ENCODE peak calls at places on chromosomes 4 and X, in four cellular contexts. One of them, this sample, is unnamed.
A peak's percentile ranks its signal among the peaks of the same experiment; 100 is the strongest.

GRCh38 chr4:41991916-41992767 is 1.8 kb downstream of the SLC30A9 start:
- DNase-seq in H1: no peak
- DNase-seq in PC-3: peak; percentile 80
- DNase-seq in SK-N-SH: no peak
- DNase-seq in this sample: no peak

GRCh38 chr4:173752610-173753009 is 222.6 kb upstream of the HAND2 start:
- DNase-seq in H1: peak; percentile 89
- DNase-seq in PC-3: peak; percentile 28
- DNase-seq in SK-N-SH: no peak
- DNase-seq in this sample: peak; percentile 73

GRCh38 chr4:109873791-109874514 is 26.0 kb downstream of the LRIT3 start:
- DNase-seq in SK-N-SH: no peak
- DNase-seq in H1: no peak
- DNase-seq in PC-3: peak; percentile 58
- DNase-seq in this sample: no peak

GRCh38 chr4:128353791-128354190 is 66.2 kb upstream of the PGRMC2 start:
- DNase-seq in PC-3: peak; percentile 26
- DNase-seq in H1: no peak
- DNase-seq in SK-N-SH: no peak
- DNase-seq in this sample: no peak

GRCh38 chr4:185254434-185254833 is 45.0 kb downstream of the SNX25 start:
- DNase-seq in PC-3: no peak
- DNase-seq in SK-N-SH: no peak
- DNase-seq in H1: no peak
- DNase-seq in this sample: no peak

GRCh38 chr4:99205104-99205979 is 13.7 kb downstream of the ADH6 start:
- DNase-seq in SK-N-SH: no peak
- DNase-seq in PC-3: no peak
- DNase-seq in H1: no peak
- DNase-seq in this sample: peak; percentile 3

GRCh38 chr4:77927991-77928925 is 65.6 kb downstream of the MRPL1 start:
- DNase-seq in H1: no peak
- DNase-seq in SK-N-SH: no peak
- DNase-seq in PC-3: peak; percentile 32
- DNase-seq in this sample: no peak

GRCh38 chr4:5988086-5988845 is 30.0 kb downstream of the C4orf50 start:
- DNase-seq in H1: no peak
- DNase-seq in PC-3: no peak
- DNase-seq in SK-N-SH: no peak
- DNase-seq in this sample: no peak

GRCh38 chr4:19971829-19972228 is 279.9 kb upstream of the SLIT2 start:
- DNase-seq in PC-3: peak; percentile 70
- DNase-seq in H1: no peak
- DNase-seq in SK-N-SH: no peak
- DNase-seq in this sample: no peak

GRCh38 chr4:168515222-168516011 is 18.6 kb downstream of the PALLD start:
- DNase-seq in SK-N-SH: no peak
- DNase-seq in PC-3: no peak
- DNase-seq in H1: no peak
- DNase-seq in this sample: no peak

GRCh38 chrX:69038188-69038587 is 127.1 kb downstream of the PJA1 start:
- DNase-seq in PC-3: no peak
- DNase-seq in H1: no peak
- DNase-seq in SK-N-SH: no peak
- DNase-seq in this sample: no peak

GRCh38 chr4:151226004-151226932 is 50.7 kb upstream of the PRSS48 start:
- DNase-seq in H1: no peak
- DNase-seq in PC-3: peak; percentile 80
- DNase-seq in SK-N-SH: no peak
- DNase-seq in this sample: no peak

GRCh38 chr4:110487873-110488272 is 11.9 kb downstream of the ENPEP start:
- DNase-seq in SK-N-SH: no peak
- DNase-seq in H1: no peak
- DNase-seq in PC-3: peak; percentile 19
- DNase-seq in this sample: no peak

GRCh38 chrX:39396358-39396995 is 595.2 kb downstream of the MID1IP1 start:
- DNase-seq in H1: no peak
- DNase-seq in PC-3: no peak
- DNase-seq in SK-N-SH: no peak
- DNase-seq in this sample: peak; percentile 16

GRCh38 chrX:65608021-65608420 is 59.4 kb upstream of the MSN start:
- DNase-seq in SK-N-SH: no peak
- DNase-seq in PC-3: no peak
- DNase-seq in H1: no peak
- DNase-seq in this sample: no peak

GRCh38 chrX:132463411-132463810 is 25.4 kb downstream of the MBNL3 start:
- DNase-seq in H1: peak; percentile 47
- DNase-seq in PC-3: peak; percentile 73
- DNase-seq in SK-N-SH: peak; percentile 6
- DNase-seq in this sample: peak; percentile 43

GRCh38 chr4:87478732-87479250 is 50.4 kb downstream of the SPARCL1 start:
- DNase-seq in SK-N-SH: no peak
- DNase-seq in PC-3: no peak
- DNase-seq in H1: no peak
- DNase-seq in this sample: no peak

GRCh38 chrX:109974906-109975655 is 27.8 kb upstream of the TMEM164 start:
- DNase-seq in H1: no peak
- DNase-seq in SK-N-SH: no peak
- DNase-seq in PC-3: peak; percentile 3
- DNase-seq in this sample: no peak
- H3K9ac ChIP-seq in H1: no peak overlapping the region
- H3K9ac ChIP-seq in SK-N-SH: no peak overlapping the region
- H3K9ac ChIP-seq in PC-3: no peak overlapping the region
- H3K9ac ChIP-seq in this sample: no peak overlapping the region

GRCh38 chr4:146522862-146523205 is 1.1 kb upstream of the SLC10A7 start:
- DNase-seq in SK-N-SH: no peak
- DNase-seq in H1: no peak
- DNase-seq in PC-3: peak; percentile 24
- DNase-seq in this sample: no peak

GRCh38 chr4:146521543-146522097 is at the start of gene SLC10A7:
- DNase-seq in SK-N-SH: peak; percentile 84
- DNase-seq in PC-3: peak; percentile 78
- DNase-seq in H1: peak; percentile 78
- DNase-seq in this sample: peak; percentile 83

GRCh38 chr4:146525754-146526153 is 4.0 kb upstream of the SLC10A7 start:
- DNase-seq in SK-N-SH: no peak
- DNase-seq in PC-3: no peak
- DNase-seq in H1: no peak
- DNase-seq in this sample: no peak

GRCh38 chr4:146522098-146522861 is 540 bp upstream of the SLC10A7 start:
- DNase-seq in SK-N-SH: peak; percentile 91
- DNase-seq in PC-3: peak; percentile 85
- DNase-seq in H1: peak; percentile 86
- DNase-seq in this sample: peak; percentile 88

GRCh38 chr4:146524663-146525062 is 2.9 kb upstream of the SLC10A7 start:
- DNase-seq in H1: no peak
- DNase-seq in SK-N-SH: no peak
- DNase-seq in PC-3: no peak
- DNase-seq in this sample: no peak
- H3K9ac ChIP-seq in H1: no peak overlapping the region
- H3K9ac ChIP-seq in SK-N-SH: no peak overlapping the region
- H3K9ac ChIP-seq in PC-3: no peak overlapping the region
- H3K9ac ChIP-seq in this sample: no peak overlapping the region

DNA sequence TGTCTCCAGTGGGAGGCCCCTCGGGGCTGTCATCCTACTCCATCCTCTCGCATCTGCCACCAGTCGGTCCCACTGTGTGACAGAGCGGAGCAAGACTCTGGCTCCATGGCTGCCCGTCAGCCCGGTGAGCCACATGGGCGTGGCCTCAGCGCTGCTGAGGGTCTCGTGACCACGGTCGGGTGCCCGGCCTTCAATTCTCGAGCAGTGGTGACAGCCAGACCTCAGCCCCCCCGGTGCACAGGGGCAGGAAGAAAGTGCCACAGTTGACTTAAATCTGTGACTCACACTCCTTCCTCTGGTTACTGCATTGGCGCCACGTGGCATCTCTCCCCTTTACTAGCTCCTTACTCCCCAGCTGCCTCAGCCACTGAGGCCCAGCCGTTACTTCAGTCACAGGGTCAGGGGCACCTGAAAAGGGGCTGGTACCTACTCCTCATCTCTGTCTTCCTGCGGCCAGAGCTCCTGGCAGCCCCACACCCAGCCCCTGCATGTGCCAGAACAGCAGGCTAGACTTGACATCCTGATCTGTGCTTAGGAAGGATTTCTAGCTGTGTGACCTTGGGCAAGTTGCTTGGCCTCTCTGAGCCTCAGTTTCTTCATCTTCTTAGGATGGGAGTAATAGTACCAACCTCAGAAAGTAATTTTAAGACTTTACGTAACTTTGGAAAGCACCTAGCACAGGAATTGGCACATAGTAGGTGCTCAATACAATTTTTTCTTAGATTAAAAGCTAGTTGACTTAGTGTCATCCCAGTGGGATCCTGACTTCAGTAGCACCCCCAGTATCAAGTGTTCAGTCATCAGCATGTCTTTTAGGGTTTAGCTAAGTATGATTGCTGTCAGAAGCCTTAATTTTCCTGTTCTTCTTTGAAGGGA is 66.1 kb downstream of the TNIP2 start:
- DNase-seq in H1: no peak
- DNase-seq in SK-N-SH: no peak
- DNase-seq in PC-3: no peak
- DNase-seq in this sample: no peak
- H3K9ac ChIP-seq in H1: no peak overlapping the region
- H3K9ac ChIP-seq in SK-N-SH: no peak overlapping the region
- H3K9ac ChIP-seq in PC-3: no peak overlapping the region
- H3K9ac ChIP-seq in this sample: no peak overlapping the region

DNA sequence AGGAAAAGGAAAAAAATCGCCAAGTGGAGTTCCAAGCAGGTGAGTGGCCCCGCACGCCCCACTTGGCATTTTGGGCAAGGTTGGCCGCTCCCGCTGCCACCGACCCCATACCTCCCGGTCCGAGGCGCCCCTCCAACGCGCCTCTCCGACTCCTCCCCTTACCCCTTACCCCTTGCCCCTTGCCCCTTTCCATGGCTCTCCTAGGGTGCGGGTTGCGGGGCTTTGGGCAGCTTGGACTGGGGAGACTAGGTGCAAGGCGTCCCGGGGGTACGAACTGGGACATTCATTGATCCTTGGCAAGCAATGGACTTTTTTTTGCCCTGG is 698 bp downstream of the SLC16A2 start:
- DNase-seq in SK-N-SH: peak; percentile 34
- DNase-seq in PC-3: no peak
- DNase-seq in H1: no peak
- DNase-seq in this sample: no peak
- H3K9ac ChIP-seq in SK-N-SH: peak overlapping the region; percentile 55
- H3K9ac ChIP-seq in PC-3: peak overlapping the region; percentile 77
- H3K9ac ChIP-seq in H1: no peak overlapping the region
- H3K9ac ChIP-seq in this sample: no peak overlapping the region

GRCh38 chr4:84497835-84498202 is 1.3 kb downstream of the NKX6-1 start:
- DNase-seq in SK-N-SH: no peak
- DNase-seq in PC-3: no peak
- DNase-seq in H1: peak; percentile 76
- DNase-seq in this sample: no peak
- H3K9ac ChIP-seq in SK-N-SH: no peak overlapping the region
- H3K9ac ChIP-seq in PC-3: no peak overlapping the region
- H3K9ac ChIP-seq in H1: no peak overlapping the region
- H3K9ac ChIP-seq in this sample: no peak overlapping the region

DNA sequence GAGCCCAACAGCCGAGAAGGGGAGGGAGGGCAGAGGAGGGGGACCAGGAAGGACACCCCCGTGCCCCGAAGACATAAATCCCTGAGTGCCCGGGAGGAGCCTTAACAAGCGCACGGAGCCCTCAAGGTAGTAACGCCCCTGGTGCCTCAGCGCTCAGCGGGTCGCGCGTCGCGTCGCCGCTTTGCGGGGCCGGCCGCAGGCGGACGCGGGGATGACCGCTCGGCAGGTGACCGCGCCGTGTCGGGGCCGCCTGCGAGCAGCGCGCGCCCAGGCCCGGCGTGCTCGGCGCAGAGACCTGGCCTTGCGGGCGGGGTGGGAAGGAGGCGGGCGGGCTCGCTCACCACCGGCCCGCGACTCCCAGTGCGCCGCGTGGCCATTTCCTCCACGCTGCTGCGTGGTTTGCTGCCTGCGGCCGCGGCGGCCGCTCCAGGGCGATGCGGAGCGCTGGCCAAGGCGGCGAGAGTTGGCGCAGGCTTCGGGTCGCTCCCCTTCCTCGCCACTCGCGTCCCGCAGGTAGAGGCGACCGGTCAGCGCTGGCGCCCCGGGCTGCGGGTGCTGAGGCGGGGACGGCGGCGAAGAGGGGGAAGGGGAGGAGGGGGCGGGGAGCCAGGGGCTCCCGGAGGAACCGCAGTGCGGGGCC is 632 bp downstream of the CCSER1 start:
- DNase-seq in H1: no peak
- DNase-seq in SK-N-SH: peak; percentile 72
- DNase-seq in PC-3: peak; percentile 25
- DNase-seq in this sample: peak; percentile 71
- H3K9ac ChIP-seq in H1: peak overlapping the region; percentile 31
- H3K9ac ChIP-seq in SK-N-SH: no peak overlapping the region
- H3K9ac ChIP-seq in PC-3: peak overlapping the region; percentile 58
- H3K9ac ChIP-seq in this sample: no peak overlapping the region

GRCh38 chr4:48388504-48389154 is 47.3 kb downstream of the SLAIN2 start:
- DNase-seq in PC-3: no peak
- DNase-seq in SK-N-SH: no peak
- DNase-seq in H1: no peak
- DNase-seq in this sample: no peak
- H3K9ac ChIP-seq in PC-3: no peak overlapping the region
- H3K9ac ChIP-seq in SK-N-SH: no peak overlapping the region
- H3K9ac ChIP-seq in H1: no peak overlapping the region
- H3K9ac ChIP-seq in this sample: no peak overlapping the region

DNA sequence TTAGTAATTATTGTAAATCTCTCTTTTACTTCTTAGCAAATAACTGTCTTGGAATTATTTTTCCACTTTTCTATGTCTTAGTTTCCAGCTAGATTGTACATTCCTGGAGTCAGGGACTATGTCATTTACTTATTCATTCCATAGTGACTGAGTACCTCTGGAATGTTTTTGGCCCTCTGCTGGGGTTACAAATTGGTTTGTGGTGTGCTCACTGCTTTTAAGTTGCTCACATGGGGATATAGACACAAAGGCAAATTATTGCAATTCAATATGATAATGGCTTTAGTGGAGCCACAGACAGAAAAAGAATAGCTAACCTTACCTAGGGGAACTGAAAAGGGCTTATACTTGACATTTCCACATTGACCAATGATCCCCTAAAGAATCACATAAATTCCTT is 63.7 kb upstream of the PDGFRA start:
- DNase-seq in SK-N-SH: no peak
- DNase-seq in H1: no peak
- DNase-seq in PC-3: peak; percentile 91
- DNase-seq in this sample: no peak
- H3K9ac ChIP-seq in SK-N-SH: peak overlapping the region; percentile 59
- H3K9ac ChIP-seq in H1: no peak overlapping the region
- H3K9ac ChIP-seq in PC-3: no peak overlapping the region
- H3K9ac ChIP-seq in this sample: no peak overlapping the region

This sample was measured in neural progenitor cell.